ENCODE peak calls at places on chromosome 2, in four cellular contexts. O, B, Y and J are unnamed samples.

GRCh38 chr2:19538411-19538963 is 180.1 kb upstream of the OSR1 start:
- DNase-seq in B (peak; percentile 5), Y (no peak), O (no peak), J (peak; percentile 95)

GRCh38 chr2:45237850-45238542 is 228.7 kb upstream of the SIX2 start:
- DNase-seq in B (no peak), Y (no peak), O (no peak), J (peak; percentile 95)

GRCh38 chr2:108324531-108325256 is 36.0 kb downstream of the SULT1C2 start:
- DNase-seq in O (no peak), B (no peak), Y (no peak), J (peak; percentile 85)

GRCh38 chr2:85265304-85265703 is 62.5 kb downstream of the TGOLN2 start:
- DNase-seq in O (no peak), Y (no peak), B (peak; percentile 45), J (no peak)

GRCh38 chr2:102826904-102827303 is 65.1 kb downstream of the TMEM182 start:
- DNase-seq in B (peak; percentile 31), O (no peak), Y (no peak), J (peak; percentile 16)

GRCh38 chr2:71935291-71935848 is 212.3 kb downstream of the CYP26B1 start:
- DNase-seq in Y (peak; percentile 23), B (no peak), O (peak; percentile 20), J (no peak)

GRCh38 chr2:24919977-24920812 is at the start of gene ADCY3:
- DNase-seq in B (peak; percentile 48), Y (peak; percentile 80), O (peak; percentile 57), J (peak; percentile 29)

GRCh38 chr2:221787561-221787960 is 215.5 kb upstream of the EPHA4 start:
- DNase-seq in B (no peak), O (no peak), Y (no peak), J (no peak)

GRCh38 chr2:66443977-66444855 is 9.3 kb downstream of the MEIS1 start:
- DNase-seq in Y (peak; percentile 50), O (no peak), B (peak; percentile 30), J (peak; percentile 74)

GRCh38 chr2:95007822-95008221 is 17.7 kb upstream of the MAL start:
- DNase-seq in Y (no peak), O (no peak), B (no peak), J (no peak)

GRCh38 chr2:236705295-236706114 is 135.9 kb downstream of the ACKR3 start:
- DNase-seq in Y (no peak), B (no peak), O (no peak), J (no peak)

GRCh38 chr2:225640550-225640949 is 241.0 kb downstream of the NYAP2 start:
- DNase-seq in O (no peak), B (no peak), Y (no peak), J (no peak)

GRCh38 chr2:133262888-133263287 is 305.4 kb downstream of the NCKAP5 start:
- DNase-seq in B (peak; percentile 18), O (no peak), Y (no peak), J (no peak)

DNA sequence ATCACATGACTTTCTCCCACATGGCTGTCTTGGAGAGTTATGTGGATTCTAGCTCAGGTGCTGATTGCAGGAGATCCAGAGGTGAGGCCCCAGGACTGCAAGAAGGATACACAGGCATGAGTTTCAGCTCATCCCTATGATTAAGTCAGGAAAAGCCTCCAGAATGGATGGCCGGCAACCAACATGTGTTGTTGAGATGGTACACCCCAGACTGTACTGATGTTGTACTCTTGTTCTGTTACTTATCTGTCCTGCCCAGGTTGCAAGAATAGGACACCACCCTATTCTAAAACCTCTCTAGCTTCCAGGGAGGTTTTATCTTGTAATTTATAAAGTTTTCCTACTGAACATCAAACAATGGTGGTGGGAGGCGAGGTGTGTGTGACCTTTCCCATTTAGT is 8.8 kb downstream of the FAM124B start:
- DNase-seq in B (no peak), O (no peak), Y (no peak), J (no peak)
- H3K56ac ChIP-seq in B (no peak overlapping the region), O (no peak overlapping the region), Y (no peak overlapping the region), J (no peak overlapping the region)

GRCh38 chr2:178828496-178828895 is 21.3 kb upstream of the TTN start:
- DNase-seq in O (no peak), Y (no peak), B (no peak), J (no peak)

GRCh38 chr2:178825183-178825582 is 18.0 kb upstream of the TTN start:
- DNase-seq in Y (no peak), O (no peak), B (no peak), J (peak; percentile 58)

GRCh38 chr2:178829299-178829698 is 22.1 kb upstream of the TTN start:
- DNase-seq in O (no peak), Y (no peak), B (peak; percentile 21), J (peak; percentile 9)

GRCh38 chr2:178827739-178828487 is 20.7 kb upstream of the TTN start:
- DNase-seq in B (no peak), O (no peak), Y (no peak), J (no peak)

GRCh38 chr2:178827111-178827510 is 19.9 kb upstream of the TTN start:
- DNase-seq in B (no peak), Y (no peak), O (no peak), J (no peak)
- H3K56ac ChIP-seq in B (no peak overlapping the region), Y (no peak overlapping the region), O (no peak overlapping the region), J (no peak overlapping the region)

DNA sequence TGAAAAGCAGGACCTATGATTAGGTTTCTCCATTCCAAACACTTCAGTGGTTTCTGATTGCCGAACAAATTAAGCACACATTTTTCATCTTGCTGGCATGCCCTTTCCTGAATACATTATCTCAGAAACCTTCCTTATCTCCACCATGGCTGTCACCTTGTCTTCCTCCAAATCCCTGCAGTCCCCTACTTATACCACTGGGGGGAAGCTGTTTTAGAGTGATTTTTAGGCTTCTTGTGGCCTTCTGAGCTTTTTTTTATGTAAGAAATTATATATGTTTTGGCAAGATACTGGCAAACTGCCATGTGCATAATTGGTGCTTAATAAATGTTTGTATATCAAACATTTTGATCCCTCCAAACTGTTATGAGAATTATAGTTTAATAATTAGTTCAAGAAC is 229.2 kb downstream of the MYT1L start:
- DNase-seq in O (no peak), B (peak; percentile 81), Y (no peak), J (no peak)
- H3K56ac ChIP-seq in O (no peak overlapping the region), B (no peak overlapping the region), Y (no peak overlapping the region), J (no peak overlapping the region)

GRCh38 chr2:111626862-111627163 is 257.2 kb downstream of the ANAPC1 start:
- DNase-seq in Y (no peak), O (no peak), B (no peak), J (no peak)
- H3K56ac ChIP-seq in Y (no peak overlapping the region), O (no peak overlapping the region), B (no peak overlapping the region), J (no peak overlapping the region)

DNA sequence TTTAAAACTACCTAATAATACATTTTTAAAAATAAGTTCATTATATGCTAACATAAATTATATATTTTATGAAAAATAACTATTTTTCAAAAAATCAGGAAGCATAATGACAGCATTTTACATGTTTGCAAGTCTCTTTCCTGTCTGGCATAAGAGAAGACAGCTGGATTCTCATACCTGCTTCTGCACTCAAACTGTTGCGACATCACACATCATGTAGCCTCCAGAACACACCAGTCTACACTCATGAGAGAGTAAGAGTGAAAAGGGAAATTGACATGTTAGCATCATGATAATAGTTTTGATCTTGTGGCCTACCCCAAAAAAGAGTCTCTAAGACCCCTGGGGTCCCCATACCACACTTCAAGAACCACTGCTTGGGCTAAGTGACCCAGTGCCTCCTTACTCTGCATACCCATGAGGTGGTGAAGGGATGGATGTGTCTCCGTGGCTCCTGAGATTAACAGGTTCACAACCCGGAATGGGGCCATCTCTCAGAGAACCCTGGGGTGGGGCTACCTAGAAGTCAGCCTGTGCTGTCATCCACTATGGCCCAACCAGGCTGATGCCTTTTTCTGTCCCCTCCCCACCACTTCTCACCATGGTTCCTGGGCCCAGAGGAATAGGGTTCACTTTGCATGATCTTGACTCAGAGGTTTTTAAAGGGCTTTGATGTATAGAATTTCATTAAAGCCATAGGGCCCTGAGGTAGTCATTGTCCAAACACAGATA is 102.6 kb upstream of the DAPL1 start:
- DNase-seq in O (no peak), B (no peak), Y (no peak), J (no peak)
- H3K56ac ChIP-seq in O (no peak overlapping the region), B (no peak overlapping the region), Y (no peak overlapping the region), J (no peak overlapping the region)

GRCh38 chr2:228367356-228367755 is 185.9 kb upstream of the SPHKAP start:
- DNase-seq in O (no peak), Y (no peak), B (no peak), J (no peak)

GRCh38 chr2:228369400-228370031 is 188.0 kb upstream of the SPHKAP start:
- DNase-seq in B (no peak), Y (no peak), O (no peak), J (no peak)
- H3K56ac ChIP-seq in B (no peak overlapping the region), Y (no peak overlapping the region), O (no peak overlapping the region), J (no peak overlapping the region)

GRCh38 chr2:199765646-199766045 is 85.3 kb downstream of the FTCDNL1 start:
- DNase-seq in B (no peak), Y (no peak), O (no peak), J (no peak)

GRCh38 chr2:199760574-199760973 is 90.4 kb downstream of the FTCDNL1 start:
- DNase-seq in Y (no peak), O (no peak), B (peak; percentile 21), J (no peak)

GRCh38 chr2:199764273-199764800 is 86.7 kb downstream of the FTCDNL1 start:
- DNase-seq in B (no peak), O (no peak), Y (no peak), J (no peak)
- H3K56ac ChIP-seq in B (no peak overlapping the region), O (no peak overlapping the region), Y (no peak overlapping the region), J (no peak overlapping the region)

GRCh38 chr2:31937741-31938140 is 73.1 kb downstream of the MEMO1 start:
- DNase-seq in Y (no peak), B (no peak), O (no peak), J (peak; percentile 69)

GRCh38 chr2:31932589-31932988 is 78.2 kb downstream of the MEMO1 start:
- DNase-seq in O (no peak), Y (no peak), B (no peak), J (no peak)

GRCh38 chr2:31931916-31932315 is 78.9 kb downstream of the MEMO1 start:
- DNase-seq in O (no peak), Y (no peak), B (no peak), J (peak; percentile 24)

GRCh38 chr2:31940920-31941319 is 69.9 kb downstream of the MEMO1 start:
- DNase-seq in O (no peak), Y (no peak), B (no peak), J (no peak)

DNA sequence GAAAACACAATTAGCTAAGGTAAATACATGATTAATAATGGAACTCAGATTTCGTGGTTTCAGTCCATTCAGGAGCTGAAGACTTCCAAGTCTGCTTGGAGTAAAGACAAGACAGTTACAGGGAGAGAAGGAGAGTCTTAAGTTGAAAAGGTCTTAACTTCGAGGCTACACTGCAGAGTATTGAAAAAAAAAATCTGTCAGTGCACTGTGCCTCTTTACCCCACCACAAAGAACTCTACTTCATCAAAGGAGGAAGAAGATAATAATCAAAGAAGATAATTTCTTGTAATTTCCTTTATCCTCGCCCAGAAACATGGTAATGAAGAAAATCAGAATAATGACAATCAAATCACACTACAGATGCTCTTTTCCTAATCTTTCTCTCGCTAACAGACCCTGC is 75.4 kb downstream of the MEMO1 start:
- DNase-seq in O (no peak), B (no peak), Y (no peak), J (no peak)
- H3K56ac ChIP-seq in O (no peak overlapping the region), B (no peak overlapping the region), Y (no peak overlapping the region), J (no peak overlapping the region)

GRCh38 chr2:150824118-150824517 is 336.7 kb upstream of the RND3 start:
- DNase-seq in Y (no peak), B (no peak), O (no peak), J (no peak)
- H3K56ac ChIP-seq in Y (no peak overlapping the region), B (no peak overlapping the region), O (no peak overlapping the region), J (no peak overlapping the region)